ENCODE peak calls at places on chromosome 18, in ten cellular contexts. One of them, this sample, is unnamed. For H3K36me3, the result is how much of the 10 kb centered on the place peaks cover.

GRCh38 chr18:3061581-3062416 is 48.9 kb upstream of the LPIN2 start:
- DNase-seq in breast epithelium: no peak
- DNase-seq in psoas muscle: no peak
- DNase-seq in K562: no peak
- DNase-seq in neural progenitor cell: no peak
- DNase-seq in Peyer's patch: no peak
- DNase-seq in fibroblast of lung: no peak
- DNase-seq in BJ: no peak
- DNase-seq in heart left ventricle: no peak
- DNase-seq in transverse colon: no peak
- DNase-seq in this sample: no peak

GRCh38 chr18:73719611-73720010 is 428.0 kb downstream of the FBXO15 start:
- DNase-seq in transverse colon: no peak
- DNase-seq in Peyer's patch: no peak
- DNase-seq in heart left ventricle: no peak
- DNase-seq in K562: no peak
- DNase-seq in breast epithelium: no peak
- DNase-seq in neural progenitor cell: no peak
- DNase-seq in psoas muscle: no peak
- DNase-seq in BJ: no peak
- DNase-seq in fibroblast of lung: no peak
- DNase-seq in this sample: no peak

GRCh38 chr18:48342588-48342987 is 66.6 kb downstream of the ZBTB7C start:
- DNase-seq in heart left ventricle: no peak
- DNase-seq in BJ: no peak
- DNase-seq in breast epithelium: no peak
- DNase-seq in fibroblast of lung: no peak
- DNase-seq in psoas muscle: no peak
- DNase-seq in neural progenitor cell: no peak
- DNase-seq in Peyer's patch: no peak
- DNase-seq in K562: no peak
- DNase-seq in transverse colon: no peak
- DNase-seq in this sample: no peak

GRCh38 chr18:10009321-10010144 is 95.7 kb downstream of the VAPA start:
- DNase-seq in breast epithelium: no peak
- DNase-seq in Peyer's patch: no peak
- DNase-seq in K562: no peak
- DNase-seq in psoas muscle: no peak
- DNase-seq in heart left ventricle: no peak
- DNase-seq in fibroblast of lung: no peak
- DNase-seq in neural progenitor cell: no peak
- DNase-seq in BJ: no peak
- DNase-seq in transverse colon: no peak
- DNase-seq in this sample: no peak

GRCh38 chr18:35755369-35755768 is 173.8 kb downstream of the GALNT1 start:
- DNase-seq in neural progenitor cell: no peak
- DNase-seq in breast epithelium: no peak
- DNase-seq in K562: no peak
- DNase-seq in transverse colon: no peak
- DNase-seq in Peyer's patch: no peak
- DNase-seq in fibroblast of lung: no peak
- DNase-seq in BJ: no peak
- DNase-seq in psoas muscle: no peak
- DNase-seq in heart left ventricle: no peak
- DNase-seq in this sample: no peak

GRCh38 chr18:1495387-1495786 is 590.7 kb downstream of the ADCYAP1 start:
- DNase-seq in heart left ventricle: no peak
- DNase-seq in breast epithelium: no peak
- DNase-seq in neural progenitor cell: no peak
- DNase-seq in Peyer's patch: no peak
- DNase-seq in K562: no peak
- DNase-seq in transverse colon: no peak
- DNase-seq in psoas muscle: no peak
- DNase-seq in BJ: no peak
- DNase-seq in fibroblast of lung: no peak
- DNase-seq in this sample: no peak

GRCh38 chr18:76482971-76483691 is 11.9 kb downstream of the ZNF516 start:
- DNase-seq in psoas muscle: no peak
- DNase-seq in Peyer's patch: no peak
- DNase-seq in neural progenitor cell: no peak
- DNase-seq in K562: no peak
- DNase-seq in transverse colon: no peak
- DNase-seq in heart left ventricle: no peak
- DNase-seq in BJ: no peak
- DNase-seq in breast epithelium: no peak
- DNase-seq in fibroblast of lung: no peak
- DNase-seq in this sample: no peak

GRCh38 chr18:55517055-55517454 is 70.9 kb downstream of the TCF4 start:
- DNase-seq in transverse colon: no peak
- DNase-seq in neural progenitor cell: no peak
- DNase-seq in Peyer's patch: no peak
- DNase-seq in K562: peak
- DNase-seq in breast epithelium: no peak
- DNase-seq in heart left ventricle: no peak
- DNase-seq in fibroblast of lung: no peak
- DNase-seq in BJ: no peak
- DNase-seq in psoas muscle: no peak
- DNase-seq in this sample: no peak

GRCh38 chr18:10353791-10354190 is 100.6 kb upstream of the APCDD1 start:
- DNase-seq in psoas muscle: no peak
- DNase-seq in neural progenitor cell: no peak
- DNase-seq in Peyer's patch: no peak
- DNase-seq in fibroblast of lung: peak
- DNase-seq in BJ: peak
- DNase-seq in heart left ventricle: no peak
- DNase-seq in transverse colon: no peak
- DNase-seq in K562: no peak
- DNase-seq in breast epithelium: no peak
- DNase-seq in this sample: no peak

GRCh38 chr18:7684357-7684756 is 117.2 kb downstream of the PTPRM start:
- DNase-seq in neural progenitor cell: no peak
- DNase-seq in psoas muscle: no peak
- DNase-seq in heart left ventricle: no peak
- DNase-seq in K562: no peak
- DNase-seq in BJ: no peak
- DNase-seq in breast epithelium: no peak
- DNase-seq in Peyer's patch: no peak
- DNase-seq in transverse colon: no peak
- DNase-seq in fibroblast of lung: no peak
- DNase-seq in this sample: no peak

DNA sequence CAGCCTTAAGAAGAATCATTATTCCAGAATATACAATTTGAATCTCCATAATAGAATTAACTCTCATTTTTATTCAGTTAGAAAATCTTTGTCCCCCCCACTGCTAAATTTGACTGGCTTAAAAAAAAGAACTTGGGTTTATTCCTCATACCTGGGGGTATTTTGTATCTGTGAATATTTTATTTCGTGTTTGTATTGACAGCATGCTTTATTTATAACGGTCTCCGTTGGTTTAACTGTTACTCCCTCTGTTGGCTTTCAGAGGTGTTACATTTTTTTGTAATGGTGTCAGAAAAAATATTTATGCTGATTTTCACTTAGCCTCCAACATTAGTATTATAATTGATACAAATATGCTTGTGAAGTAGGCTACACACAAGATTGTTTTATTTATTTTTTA is 109.1 kb downstream of the HAUS1 start:
- DNase-seq in breast epithelium: no peak
- DNase-seq in BJ: no peak
- DNase-seq in neural progenitor cell: no peak
- DNase-seq in heart left ventricle: no peak
- DNase-seq in transverse colon: no peak
- DNase-seq in psoas muscle: no peak
- DNase-seq in fibroblast of lung: no peak
- DNase-seq in Peyer's patch: no peak
- DNase-seq in K562: peak
- DNase-seq in this sample: no peak
- TF ChIP-seq CTCF in breast epithelium: peak
- TF ChIP-seq CTCF in BJ: peak
- TF ChIP-seq CTCF in neural progenitor cell: peak
- TF ChIP-seq CTCF in heart left ventricle: peak
- TF ChIP-seq CTCF in transverse colon: peak
- TF ChIP-seq CTCF in psoas muscle: peak
- TF ChIP-seq CTCF in fibroblast of lung: no peak
- TF ChIP-seq CTCF in Peyer's patch: peak
- TF ChIP-seq CTCF in K562: peak
- TF ChIP-seq CTCF in this sample: peak

DNA sequence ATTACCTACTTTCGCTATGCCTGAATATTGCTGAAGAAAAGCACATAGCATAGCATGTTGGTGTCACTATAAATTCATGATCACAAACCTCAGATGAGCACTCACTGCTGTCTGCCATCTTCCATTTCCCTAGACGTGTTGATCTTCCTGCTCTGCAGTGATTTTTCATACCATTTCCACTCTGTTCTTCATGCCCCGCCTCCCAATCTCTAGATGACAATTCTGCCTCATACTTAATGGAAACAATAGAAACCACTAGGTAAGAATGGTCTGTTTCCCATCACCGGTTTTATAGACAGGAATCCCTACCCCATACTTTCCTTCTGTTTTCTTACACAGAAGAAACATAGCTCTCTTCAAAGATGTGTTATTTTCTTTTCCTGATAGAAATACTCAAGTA is 63.8 kb downstream of the PIK3C3 start:
- DNase-seq in psoas muscle: no peak
- DNase-seq in neural progenitor cell: no peak
- DNase-seq in heart left ventricle: no peak
- DNase-seq in Peyer's patch: no peak
- DNase-seq in breast epithelium: no peak
- DNase-seq in K562: no peak
- DNase-seq in fibroblast of lung: no peak
- DNase-seq in BJ: no peak
- DNase-seq in transverse colon: no peak
- DNase-seq in this sample: no peak
- H3K36me3 ChIP-seq in psoas muscle: under half
- H3K36me3 ChIP-seq in neural progenitor cell: under half
- H3K36me3 ChIP-seq in heart left ventricle: under half
- H3K36me3 ChIP-seq in Peyer's patch: under half
- H3K36me3 ChIP-seq in breast epithelium: under half
- H3K36me3 ChIP-seq in K562: under half
- H3K36me3 ChIP-seq in fibroblast of lung: under half
- H3K36me3 ChIP-seq in BJ: under half
- H3K36me3 ChIP-seq in transverse colon: under half
- H3K36me3 ChIP-seq in this sample: half or more

DNA sequence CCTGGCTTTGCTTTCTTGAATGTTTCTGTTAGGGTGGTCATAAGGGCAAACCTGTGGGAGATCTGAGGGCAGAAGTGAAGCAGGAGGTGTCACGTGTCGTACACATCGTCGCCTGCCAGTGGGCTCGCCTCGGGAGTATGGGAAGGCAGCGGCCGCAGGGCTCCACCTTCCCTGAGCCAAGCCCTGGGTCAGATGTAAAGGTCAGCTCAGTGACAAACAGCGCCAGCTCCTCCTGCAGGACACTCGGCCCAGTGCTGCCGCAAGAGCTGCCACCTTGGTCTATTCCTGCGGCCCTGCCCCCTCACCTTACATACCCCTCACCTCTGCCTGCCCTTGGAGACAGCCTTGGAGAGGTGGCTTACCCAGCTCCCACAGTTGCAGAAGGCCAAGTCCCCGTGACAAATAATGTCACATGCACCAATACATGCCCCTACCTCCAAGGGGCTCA is 64.2 kb downstream of the PSMG2 start:
- DNase-seq in K562: peak
- DNase-seq in heart left ventricle: no peak
- DNase-seq in neural progenitor cell: peak
- DNase-seq in Peyer's patch: no peak
- DNase-seq in fibroblast of lung: no peak
- DNase-seq in psoas muscle: no peak
- DNase-seq in breast epithelium: no peak
- DNase-seq in transverse colon: no peak
- DNase-seq in BJ: no peak
- DNase-seq in this sample: no peak
- TF ChIP-seq CTCF in K562: peak
- TF ChIP-seq CTCF in heart left ventricle: no peak
- TF ChIP-seq CTCF in neural progenitor cell: peak
- TF ChIP-seq CTCF in Peyer's patch: no peak
- TF ChIP-seq CTCF in fibroblast of lung: no peak
- TF ChIP-seq CTCF in psoas muscle: no peak
- TF ChIP-seq CTCF in breast epithelium: no peak
- TF ChIP-seq CTCF in transverse colon: no peak
- TF ChIP-seq CTCF in BJ: no peak
- TF ChIP-seq CTCF in this sample: no peak

DNA sequence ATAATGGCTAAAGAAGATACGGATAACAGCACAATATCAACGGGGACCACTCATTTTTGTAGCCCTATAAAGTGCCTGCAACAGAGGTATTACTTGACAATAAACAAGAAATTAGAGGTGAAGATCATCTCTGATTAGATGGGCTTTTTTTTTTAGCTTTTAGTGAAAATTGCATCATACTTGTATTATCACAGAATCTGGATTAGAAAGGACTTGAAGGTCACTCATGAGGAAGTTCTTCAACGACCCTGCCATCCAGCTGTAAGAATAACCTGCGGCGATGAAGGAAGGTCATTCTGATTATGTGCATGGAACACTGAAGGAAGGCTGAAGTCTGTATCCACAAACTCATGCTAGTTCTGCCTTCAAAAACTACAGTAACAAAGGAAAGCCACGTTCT is 40.5 kb downstream of the THOC1 start:
- DNase-seq in transverse colon: no peak
- DNase-seq in K562: no peak
- DNase-seq in BJ: no peak
- DNase-seq in heart left ventricle: no peak
- DNase-seq in fibroblast of lung: no peak
- DNase-seq in breast epithelium: no peak
- DNase-seq in psoas muscle: no peak
- DNase-seq in Peyer's patch: no peak
- DNase-seq in neural progenitor cell: no peak
- DNase-seq in this sample: no peak
- H3K36me3 ChIP-seq in transverse colon: under half
- H3K36me3 ChIP-seq in K562: half or more
- H3K36me3 ChIP-seq in BJ: under half
- H3K36me3 ChIP-seq in heart left ventricle: under half
- H3K36me3 ChIP-seq in fibroblast of lung: under half
- H3K36me3 ChIP-seq in breast epithelium: under half
- H3K36me3 ChIP-seq in psoas muscle: under half
- H3K36me3 ChIP-seq in Peyer's patch: under half
- H3K36me3 ChIP-seq in neural progenitor cell: under half
- H3K36me3 ChIP-seq in this sample: under half

DNA sequence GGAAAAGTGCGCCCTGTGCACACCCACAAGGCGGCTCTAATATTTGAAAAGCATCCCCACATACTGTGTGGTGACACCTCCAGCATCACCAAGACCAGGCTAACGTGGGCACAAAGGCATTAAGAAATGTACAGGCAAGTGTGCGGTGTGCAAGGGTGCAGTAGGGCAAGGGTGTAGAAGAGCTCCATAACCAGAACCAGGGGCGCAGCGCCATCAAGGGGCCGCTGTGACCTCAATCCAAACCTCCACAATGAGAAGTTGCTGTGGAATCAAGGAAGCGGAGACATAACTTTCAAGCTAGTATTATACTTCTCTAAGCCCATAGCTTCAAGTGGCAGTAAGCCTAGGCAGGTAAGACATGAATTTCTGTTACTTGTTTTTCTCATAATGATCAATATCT is 13.0 kb downstream of the L3MBTL4 start:
- DNase-seq in fibroblast of lung: no peak
- DNase-seq in breast epithelium: no peak
- DNase-seq in Peyer's patch: no peak
- DNase-seq in psoas muscle: no peak
- DNase-seq in neural progenitor cell: peak
- DNase-seq in K562: no peak
- DNase-seq in heart left ventricle: no peak
- DNase-seq in transverse colon: no peak
- DNase-seq in BJ: no peak
- DNase-seq in this sample: no peak
- TF ChIP-seq CTCF in fibroblast of lung: no peak
- TF ChIP-seq CTCF in breast epithelium: no peak
- TF ChIP-seq CTCF in Peyer's patch: no peak
- TF ChIP-seq CTCF in psoas muscle: no peak
- TF ChIP-seq CTCF in neural progenitor cell: peak
- TF ChIP-seq CTCF in K562: no peak
- TF ChIP-seq CTCF in heart left ventricle: peak
- TF ChIP-seq CTCF in transverse colon: no peak
- TF ChIP-seq CTCF in BJ: no peak
- TF ChIP-seq CTCF in this sample: no peak

GRCh38 chr18:62574776-62575175 is 52.0 kb downstream of the ZCCHC2 start:
- DNase-seq in neural progenitor cell: no peak
- DNase-seq in transverse colon: no peak
- DNase-seq in breast epithelium: no peak
- DNase-seq in Peyer's patch: no peak
- DNase-seq in heart left ventricle: no peak
- DNase-seq in fibroblast of lung: no peak
- DNase-seq in K562: no peak
- DNase-seq in BJ: no peak
- DNase-seq in psoas muscle: no peak
- DNase-seq in this sample: no peak
- H3K36me3 ChIP-seq in neural progenitor cell: under half
- H3K36me3 ChIP-seq in transverse colon: under half
- H3K36me3 ChIP-seq in breast epithelium: under half
- H3K36me3 ChIP-seq in Peyer's patch: under half
- H3K36me3 ChIP-seq in heart left ventricle: half or more
- H3K36me3 ChIP-seq in fibroblast of lung: under half
- H3K36me3 ChIP-seq in K562: half or more
- H3K36me3 ChIP-seq in BJ: under half
- H3K36me3 ChIP-seq in psoas muscle: under half
- H3K36me3 ChIP-seq in this sample: half or more

This sample was measured in upper lobe of right lung.